ENCODE peak calls at places on chromosomes 1 and 21, in five cellular contexts. B is sigmoid colon; T is breast epithelium; W is heart right ventricle; X is effector memory CD4-positive, alpha-beta T cell. D is an unnamed sample.

GRCh38 chr1:205455581-205456382 is at the start of gene BLACAT1:
- DNase-seq in B (no peak), T (no peak), W (no peak), X (no peak), D (no peak)

GRCh38 chr1:62625415-62625814 is 28.1 kb downstream of the ANGPTL3 start:
- DNase-seq in B (no peak), T (no peak), W (no peak), X (no peak), D (no peak)

GRCh38 chr1:58293388-58293787 is 253.1 kb downstream of the OMA1 start:
- DNase-seq in B (no peak), T (no peak), W (no peak), X (no peak), D (no peak)

GRCh38 chr1:207004931-207005830 is 27.4 kb downstream of the C1orf116 start:
- DNase-seq in B (no peak), T (no peak), W (no peak), X (no peak), D (peak)

GRCh38 chr1:116201921-116202320 is 90.7 kb downstream of the MAB21L3 start:
- DNase-seq in B (no peak), T (no peak), W (no peak), X (no peak), D (no peak)

GRCh38 chr1:108831225-108831624 is 25.7 kb downstream of the AKNAD1 start:
- DNase-seq in B (no peak), T (no peak), W (no peak), X (no peak), D (no peak)

GRCh38 chr1:11767932-11768704 is 6.1 kb downstream of the C1orf167 start:
- DNase-seq in B (no peak), T (no peak), W (no peak), X (no peak), D (peak)

GRCh38 chr1:108691128-108691885 is 803 bp upstream of the PRPF38B start:
- DNase-seq in B (no peak), T (no peak), W (no peak), X (no peak), D (no peak)

GRCh38 chr1:185804206-185804605 is 70.0 kb downstream of the HMCN1 start:
- DNase-seq in B (no peak), T (no peak), W (no peak), X (no peak), D (no peak)

GRCh38 chr1:63073530-63074306 is 248.6 kb upstream of the FOXD3 start:
- DNase-seq in B (no peak), T (no peak), W (no peak), X (no peak), D (no peak)

GRCh38 chr1:229889031-229889517 is 178.0 kb upstream of the GALNT2 start:
- DNase-seq in B (no peak), T (no peak), W (no peak), X (no peak), D (no peak)

GRCh38 chr1:34984435-34985062 is 598 bp downstream of the TMEM35B start:
- DNase-seq in B (peak), T (no peak), W (no peak), X (no peak), D (peak)

GRCh38 chr1:42845866-42846256 is 552 bp upstream of the ZNF691 start:
- DNase-seq in B (no peak), T (no peak), W (no peak), X (no peak), D (peak)

GRCh38 chr1:210882414-210883221 is 251.3 kb downstream of the KCNH1 start:
- DNase-seq in B (no peak), T (no peak), W (no peak), X (no peak), D (peak)

GRCh38 chr21:34157456-34158025 is 84.2 kb downstream of the MRPS6 start:
- DNase-seq in B (peak), T (no peak), W (no peak), X (no peak), D (no peak)

GRCh38 chr1:46509414-46509813 is 19.8 kb downstream of the DMBX1 start:
- DNase-seq in B (no peak), T (no peak), W (no peak), X (no peak), D (no peak)

GRCh38 chr1:67213164-67213563 is 46.9 kb downstream of the IL23R start:
- DNase-seq in B (no peak), T (no peak), W (no peak), X (no peak), D (peak)

GRCh38 chr1:36653850-36654249 is 171.1 kb upstream of the CSF3R start:
- DNase-seq in B (no peak), T (no peak), W (peak), X (no peak), D (no peak)

GRCh38 chr1:94648225-94649007 is 106.9 kb upstream of the F3 start:
- DNase-seq in B (peak), T (no peak), W (no peak), X (no peak), D (peak)
- H3K27ac ChIP-seq in B (peak), T (peak), W (no peak), X (no peak), D (peak)

DNA sequence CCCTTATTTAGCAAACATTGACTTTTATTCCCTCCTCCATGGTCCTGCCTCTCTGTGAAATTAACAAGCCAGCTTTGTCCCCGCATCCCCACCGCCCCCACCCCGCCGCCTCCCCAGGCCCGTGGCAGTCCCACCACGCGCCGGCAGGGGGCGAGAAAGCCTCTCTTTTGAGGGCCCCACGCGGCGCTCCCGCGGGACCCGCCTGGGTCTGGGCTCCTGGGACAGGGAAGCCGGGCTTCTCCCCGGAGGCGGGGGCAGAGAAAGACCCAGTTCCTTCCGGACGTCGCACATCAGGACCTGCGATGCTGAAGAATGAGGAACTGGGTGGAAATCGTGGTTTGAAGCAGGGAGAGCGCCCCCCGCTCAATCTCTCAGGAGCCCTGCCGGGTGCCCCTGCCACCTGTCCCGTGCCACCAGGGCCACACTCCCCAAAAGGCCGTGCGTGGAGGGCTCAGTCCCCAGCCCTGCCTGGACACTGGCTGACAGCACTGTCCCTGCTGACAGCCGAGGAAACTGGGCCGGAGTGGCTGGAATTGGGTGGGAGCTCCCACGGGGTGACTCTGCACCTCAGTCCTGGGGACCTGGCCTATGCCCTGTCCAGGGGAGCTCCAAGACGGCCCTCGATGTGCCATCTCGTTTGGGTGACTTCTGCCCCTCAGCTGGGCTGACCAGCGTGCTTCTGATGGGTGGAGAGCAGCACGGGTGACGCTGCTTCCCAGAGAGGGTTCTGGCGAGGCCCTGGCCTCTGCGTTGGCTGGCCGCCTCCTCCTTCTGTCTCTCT is 8.6 kb upstream of the ACTRT2 start:
- DNase-seq in B (peak), T (peak), W (peak), X (no peak), D (peak)
- H3K4me3 ChIP-seq in B (no peak), T (no peak), W (no peak), X (no peak), D (no peak)

DNA sequence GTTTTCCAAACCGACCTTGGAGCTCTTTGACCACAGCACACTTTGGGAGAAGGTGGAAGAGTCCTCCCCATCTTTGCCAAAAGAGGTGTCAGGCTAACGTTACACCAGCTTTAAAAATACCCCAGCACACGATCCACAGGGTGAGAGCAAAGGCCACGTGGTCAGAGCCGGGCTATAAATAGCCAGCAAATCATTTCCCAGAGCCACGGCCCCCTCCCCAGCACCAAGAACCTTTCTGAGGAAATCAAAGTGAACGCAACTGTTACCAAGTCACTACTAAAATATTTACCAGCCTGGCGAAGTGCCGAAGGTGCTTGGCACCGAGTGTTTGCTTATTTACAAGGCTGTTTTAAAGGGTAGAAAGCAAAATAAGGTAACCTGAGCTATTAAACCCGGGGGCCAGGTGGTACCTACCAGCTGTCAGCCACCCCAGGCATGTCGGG is 72.4 kb downstream of the CASZ1 start:
- DNase-seq in B (peak), T (peak), W (peak), X (no peak), D (peak)
- H3K27ac ChIP-seq in B (peak), T (peak), W (peak), X (no peak), D (no peak)

GRCh38 chr1:119001181-119002018 is 13.3 kb upstream of the TBX15 start:
- DNase-seq in B (peak), T (no peak), W (no peak), X (no peak), D (no peak)
- H3K4me3 ChIP-seq in B (no peak), T (peak), W (peak), X (no peak), D (no peak)

DNA sequence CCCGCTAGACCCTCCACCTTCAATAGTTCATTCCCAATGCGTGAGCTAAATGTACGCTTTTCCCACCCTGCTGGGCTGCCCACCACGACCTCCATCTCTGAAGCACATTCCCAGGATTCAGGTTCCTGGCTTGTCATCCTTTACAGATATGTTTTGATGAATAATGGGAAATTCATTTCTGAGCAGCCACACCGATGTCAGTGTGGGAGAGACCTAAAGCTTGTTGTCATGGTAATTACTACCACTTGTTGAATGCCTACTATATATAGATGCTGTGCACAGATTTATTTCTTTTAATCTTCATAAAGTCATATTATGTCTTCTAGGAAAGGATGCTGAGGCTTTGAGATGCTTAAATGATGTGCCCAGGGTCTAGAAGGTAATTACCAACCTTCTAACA is 8.0 kb downstream of the RCSD1 start:
- DNase-seq in B (no peak), T (no peak), W (no peak), X (no peak), D (no peak)
- H3K27ac ChIP-seq in B (no peak), T (no peak), W (no peak), X (peak), D (no peak)